ENCODE peak calls at places on chromosomes 11 and 22, in five cellular contexts. One of them, this sample, is unnamed.

GRCh38 chr11:93389737-93390136 is 59.2 kb downstream of the DEUP1 start:
- DNase-seq in stimulated activated naive B cell treated with anti-CD40 and anti-IgM and Interleukin-4, amounts not matched to agents 10 μg/mL and 1 μg/mL and 100 μg/mL, for 72 hours: no peak
- DNase-seq in GM23248: peak; percentile 12
- DNase-seq in mucosa of gallbladder: no peak
- DNase-seq in activated CD4-positive, alpha-beta T cell treated with anti-CD3 and anti-CD28 coated beads, Interleukin-2, amount 50 U/mL, for 1 hour: no peak
- DNase-seq in this sample: no peak

GRCh38 chr22:26801449-26801848 is 144.1 kb downstream of the MIAT start:
- DNase-seq in stimulated activated naive B cell treated with anti-CD40 and anti-IgM and Interleukin-4, amounts not matched to agents 10 μg/mL and 1 μg/mL and 100 μg/mL, for 72 hours: no peak
- DNase-seq in GM23248: no peak
- DNase-seq in mucosa of gallbladder: no peak
- DNase-seq in activated CD4-positive, alpha-beta T cell treated with anti-CD3 and anti-CD28 coated beads, Interleukin-2, amount 50 U/mL, for 1 hour: no peak
- DNase-seq in this sample: no peak

GRCh38 chr11:10413268-10413667 is 41.8 kb upstream of the AMPD3 start:
- DNase-seq in stimulated activated naive B cell treated with anti-CD40 and anti-IgM and Interleukin-4, amounts not matched to agents 10 μg/mL and 1 μg/mL and 100 μg/mL, for 72 hours: peak; percentile 62
- DNase-seq in GM23248: no peak
- DNase-seq in mucosa of gallbladder: no peak
- DNase-seq in activated CD4-positive, alpha-beta T cell treated with anti-CD3 and anti-CD28 coated beads, Interleukin-2, amount 50 U/mL, for 1 hour: peak; percentile 34
- DNase-seq in this sample: no peak

GRCh38 chr11:76803811-76804600 is 20.9 kb downstream of the TSKU start:
- DNase-seq in stimulated activated naive B cell treated with anti-CD40 and anti-IgM and Interleukin-4, amounts not matched to agents 10 μg/mL and 1 μg/mL and 100 μg/mL, for 72 hours: no peak
- DNase-seq in GM23248: peak; percentile 92
- DNase-seq in mucosa of gallbladder: peak; percentile 11
- DNase-seq in activated CD4-positive, alpha-beta T cell treated with anti-CD3 and anti-CD28 coated beads, Interleukin-2, amount 50 U/mL, for 1 hour: no peak
- DNase-seq in this sample: peak; percentile 58

GRCh38 chr11:15565846-15566245 is 451.1 kb downstream of the INSC start:
- DNase-seq in stimulated activated naive B cell treated with anti-CD40 and anti-IgM and Interleukin-4, amounts not matched to agents 10 μg/mL and 1 μg/mL and 100 μg/mL, for 72 hours: no peak
- DNase-seq in GM23248: no peak
- DNase-seq in mucosa of gallbladder: peak; percentile 65
- DNase-seq in activated CD4-positive, alpha-beta T cell treated with anti-CD3 and anti-CD28 coated beads, Interleukin-2, amount 50 U/mL, for 1 hour: no peak
- DNase-seq in this sample: no peak

GRCh38 chr11:73344191-73344607 is 32.0 kb upstream of the RELT start:
- DNase-seq in stimulated activated naive B cell treated with anti-CD40 and anti-IgM and Interleukin-4, amounts not matched to agents 10 μg/mL and 1 μg/mL and 100 μg/mL, for 72 hours: no peak
- DNase-seq in GM23248: no peak
- DNase-seq in mucosa of gallbladder: no peak
- DNase-seq in activated CD4-positive, alpha-beta T cell treated with anti-CD3 and anti-CD28 coated beads, Interleukin-2, amount 50 U/mL, for 1 hour: no peak
- DNase-seq in this sample: no peak

GRCh38 chr11:129277216-129277838 is 85.2 kb upstream of the ARHGAP32 start:
- DNase-seq in stimulated activated naive B cell treated with anti-CD40 and anti-IgM and Interleukin-4, amounts not matched to agents 10 μg/mL and 1 μg/mL and 100 μg/mL, for 72 hours: no peak
- DNase-seq in GM23248: peak; percentile 20
- DNase-seq in mucosa of gallbladder: no peak
- DNase-seq in activated CD4-positive, alpha-beta T cell treated with anti-CD3 and anti-CD28 coated beads, Interleukin-2, amount 50 U/mL, for 1 hour: no peak
- DNase-seq in this sample: no peak

GRCh38 chr22:23457586-23457985 is 122.5 kb downstream of the IGLL1 start:
- DNase-seq in stimulated activated naive B cell treated with anti-CD40 and anti-IgM and Interleukin-4, amounts not matched to agents 10 μg/mL and 1 μg/mL and 100 μg/mL, for 72 hours: no peak
- DNase-seq in GM23248: no peak
- DNase-seq in mucosa of gallbladder: no peak
- DNase-seq in activated CD4-positive, alpha-beta T cell treated with anti-CD3 and anti-CD28 coated beads, Interleukin-2, amount 50 U/mL, for 1 hour: no peak
- DNase-seq in this sample: no peak

GRCh38 chr22:46917702-46918101 is 155.3 kb downstream of the TBC1D22A start:
- DNase-seq in stimulated activated naive B cell treated with anti-CD40 and anti-IgM and Interleukin-4, amounts not matched to agents 10 μg/mL and 1 μg/mL and 100 μg/mL, for 72 hours: no peak
- DNase-seq in GM23248: no peak
- DNase-seq in mucosa of gallbladder: no peak
- DNase-seq in activated CD4-positive, alpha-beta T cell treated with anti-CD3 and anti-CD28 coated beads, Interleukin-2, amount 50 U/mL, for 1 hour: no peak
- DNase-seq in this sample: no peak